ENCODE peak calls at places on chromosomes 7 and 10, in six cellular contexts. J is HCT116, D is HepG2, H is SK-N-SH, V is GM12878, I is H1. S is an unnamed sample.

GRCh38 chr10:124647421-124648130 is 96.6 kb downstream of the FAM53B start:
- DNase-seq in I (no peak), V (peak), D (peak), H (peak), J (peak), S (peak)

GRCh38 chr7:45211066-45211465 is 53.5 kb downstream of the RAMP3 start:
- DNase-seq in V (no peak), H (no peak), J (no peak), D (no peak), I (no peak), S (no peak)

GRCh38 chr7:138726288-138726687 is 25.1 kb upstream of the SVOPL start:
- DNase-seq in H (peak), D (no peak), V (no peak), J (no peak), I (no peak), S (peak)

GRCh38 chr10:63697956-63698814 is 177.0 kb downstream of the REEP3 start:
- DNase-seq in H (no peak), J (no peak), D (no peak), I (no peak), V (no peak), S (no peak)

GRCh38 chr7:137006293-137006692 is 137.8 kb downstream of the CHRM2 start:
- DNase-seq in I (no peak), V (no peak), H (no peak), D (no peak), J (no peak), S (no peak)

GRCh38 chr10:90051474-90051873 is 350.1 kb downstream of the KIF20B start:
- DNase-seq in H (no peak), I (no peak), D (no peak), V (peak), J (no peak), S (no peak)

GRCh38 chr7:77315102-77315501 is 101.0 kb downstream of the GSAP start:
- DNase-seq in J (no peak), V (no peak), D (no peak), I (no peak), H (no peak), S (no peak)

GRCh38 chr10:119449760-119450461 is 92.6 kb downstream of the RGS10 start:
- DNase-seq in J (no peak), H (no peak), V (no peak), I (no peak), D (no peak), S (no peak)

GRCh38 chr7:158782638-158783490 is 46.4 kb downstream of the ESYT2 start:
- DNase-seq in V (no peak), J (no peak), D (peak), H (no peak), I (peak), S (no peak)

GRCh38 chr7:30005511-30005910 is 15.9 kb upstream of the SCRN1 start:
- DNase-seq in D (no peak), V (no peak), H (no peak), I (no peak), J (no peak), S (no peak)

GRCh38 chr10:71083457-71083975 is 128.9 kb upstream of the UNC5B start:
- DNase-seq in V (no peak), J (no peak), I (peak), H (peak), D (no peak), S (no peak)

GRCh38 chr10:49568235-49568634 is 29.3 kb upstream of the ERCC6 start:
- DNase-seq in H (no peak), J (no peak), I (no peak), V (peak), D (no peak), S (no peak)

GRCh38 chr7:47047384-47047783 is 534.5 kb downstream of the TNS3 start:
- DNase-seq in I (no peak), D (no peak), V (no peak), J (no peak), H (no peak), S (no peak)

GRCh38 chr10:16417341-16417740 is 19.5 kb upstream of the PTER start:
- DNase-seq in J (no peak), D (no peak), V (no peak), I (no peak), H (no peak), S (no peak)

GRCh38 chr7:30681262-30682130 is 760 bp downstream of the CRHR2 start:
- DNase-seq in D (no peak), V (no peak), H (peak), I (peak), J (no peak), S (no peak)

GRCh38 chr7:28588606-28589005 is 176.3 kb downstream of the CREB5 start:
- DNase-seq in J (no peak), H (no peak), V (no peak), I (no peak), D (no peak), S (no peak)

GRCh38 chr10:60230892-60231291 is 158.8 kb downstream of the ANK3 start:
- DNase-seq in H (no peak), V (no peak), I (no peak), D (no peak), J (no peak), S (no peak)

GRCh38 chr7:115526272-115526671 is 504.3 kb downstream of the TFEC start:
- DNase-seq in V (no peak), D (no peak), H (no peak), J (no peak), I (no peak), S (no peak)

GRCh38 chr10:17010363-17011145 is 119.1 kb downstream of the CUBN start:
- DNase-seq in H (no peak), I (no peak), V (no peak), D (no peak), J (no peak), S (no peak)

GRCh38 chr10:11728353-11728752 is 13.8 kb upstream of the ECHDC3 start:
- DNase-seq in I (no peak), V (no peak), H (no peak), J (no peak), D (no peak), S (no peak)

GRCh38 chr7:38070718-38071117 is 107.3 kb upstream of the STARD3NL start:
- DNase-seq in J (peak), D (no peak), I (no peak), V (no peak), H (peak), S (peak)

GRCh38 chr10:47245731-47246350 is 54.2 kb upstream of the GDF10 start:
- DNase-seq in J (no peak), D (no peak), H (no peak), V (no peak), I (no peak), S (no peak)

GRCh38 chr10:34029455-34029854 is 695.0 kb upstream of the NRP1 start:
- DNase-seq in J (no peak), H (no peak), D (no peak), V (no peak), I (no peak), S (no peak)

GRCh38 chr10:34028936-34029335 is 694.5 kb upstream of the NRP1 start:
- DNase-seq in V (no peak), I (no peak), D (no peak), J (no peak), H (no peak), S (no peak)

GRCh38 chr10:34031410-34031809 is 696.9 kb upstream of the NRP1 start:
- DNase-seq in J (no peak), D (no peak), H (no peak), V (no peak), I (no peak), S (no peak)

GRCh38 chr10:34033067-34033466 is 698.6 kb upstream of the NRP1 start:
- DNase-seq in D (no peak), I (no peak), V (no peak), H (no peak), J (no peak), S (no peak)

DNA sequence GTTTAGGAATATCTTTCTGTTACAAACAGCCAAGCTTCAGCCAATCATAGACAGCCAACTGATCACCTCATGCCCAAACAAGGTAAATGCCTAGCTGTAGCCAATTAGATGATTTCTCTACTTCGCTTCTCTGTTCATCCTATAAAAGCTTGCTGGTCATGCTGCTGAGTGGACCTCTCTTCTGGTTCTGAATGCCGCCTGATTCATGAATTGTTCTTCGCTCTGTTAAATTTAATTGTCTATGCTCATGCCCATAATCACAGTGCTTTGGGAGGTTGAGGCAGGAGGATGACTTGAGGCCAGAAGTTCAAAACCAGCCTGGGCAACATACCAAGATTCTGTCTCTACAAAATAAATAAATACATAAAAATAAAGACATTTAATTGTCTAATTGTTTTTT is 698.1 kb upstream of the NRP1 start:
- DNase-seq in H (no peak), I (no peak), D (no peak), V (no peak), J (no peak), S (no peak)
- TF ChIP-seq SIN3A in H (no peak), I (no peak), D (no peak), V (no peak), J (no peak), S (no peak)

DNA sequence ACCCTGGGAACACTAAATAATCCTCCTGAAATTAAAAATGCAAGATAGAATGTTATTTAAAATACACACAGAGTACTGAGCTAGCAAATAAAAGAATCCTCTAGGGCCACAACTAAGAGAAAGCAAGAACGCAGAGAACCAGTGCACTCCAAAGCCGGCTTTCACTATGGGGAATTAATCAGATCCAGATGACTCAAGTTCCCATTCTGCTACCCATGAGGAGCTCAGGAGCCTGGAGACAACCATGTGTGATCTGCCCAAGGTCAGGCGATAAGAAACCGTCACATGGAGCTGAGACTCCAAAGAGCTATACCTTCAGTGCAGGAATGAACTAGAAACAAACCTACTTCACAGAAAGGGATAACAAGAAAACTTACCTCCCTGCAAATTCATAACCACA is 19.5 kb upstream of the CYREN start:
- DNase-seq in H (peak), I (no peak), V (no peak), D (no peak), J (no peak), S (no peak)
- TF ChIP-seq YY1 in H (no peak), I (no peak), V (no peak), D (no peak), J (no peak), S (no peak)

GRCh38 chr7:151437163-151437553 is 2.8 kb downstream of the CRYGN start:
- DNase-seq in D (no peak), V (no peak), J (no peak), I (no peak), H (peak), S (no peak)
- TF ChIP-seq SIN3A in D (no peak), V (no peak), J (no peak), I (no peak), H (no peak), S (no peak)

DNA sequence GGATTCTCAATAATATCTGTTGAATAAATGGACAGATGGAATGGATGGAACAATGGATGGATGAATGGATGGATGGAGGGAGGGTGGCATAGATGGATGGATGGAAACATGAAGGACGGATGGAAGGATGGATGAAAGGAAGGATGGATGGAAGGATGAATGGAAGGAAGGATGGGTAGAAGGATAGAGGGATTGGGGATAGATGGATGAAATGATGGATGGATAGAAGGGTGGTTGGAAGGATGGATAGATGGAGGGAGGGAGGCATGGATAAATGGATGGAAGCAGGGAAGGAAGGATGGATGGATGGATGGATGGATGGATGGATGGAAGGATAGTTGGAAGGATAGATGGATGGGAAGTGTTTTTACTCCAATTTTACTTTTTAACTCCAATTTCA is 35.4 kb downstream of the AKR1B15 start:
- DNase-seq in V (no peak), H (no peak), D (no peak), I (no peak), J (no peak), S (no peak)
- TF ChIP-seq YY1 in V (no peak), H (no peak), D (no peak), I (no peak), J (no peak), S (no peak)

GRCh38 chr7:98286093-98286525 is 4.6 kb downstream of the BRI3 start:
- DNase-seq in V (no peak), H (peak), D (peak), I (no peak), J (peak), S (no peak)

GRCh38 chr7:98283127-98283886 is 1.8 kb downstream of the BRI3 start:
- DNase-seq in H (peak), I (no peak), V (no peak), J (no peak), D (no peak), S (no peak)

GRCh38 chr7:98283887-98284222 is 2.4 kb downstream of the BRI3 start:
- DNase-seq in I (no peak), V (no peak), H (no peak), D (no peak), J (no peak), S (no peak)

GRCh38 chr7:98285132-98286092 is 3.9 kb downstream of the BRI3 start:
- DNase-seq in I (no peak), J (no peak), D (no peak), V (no peak), H (peak), S (no peak)

DNA sequence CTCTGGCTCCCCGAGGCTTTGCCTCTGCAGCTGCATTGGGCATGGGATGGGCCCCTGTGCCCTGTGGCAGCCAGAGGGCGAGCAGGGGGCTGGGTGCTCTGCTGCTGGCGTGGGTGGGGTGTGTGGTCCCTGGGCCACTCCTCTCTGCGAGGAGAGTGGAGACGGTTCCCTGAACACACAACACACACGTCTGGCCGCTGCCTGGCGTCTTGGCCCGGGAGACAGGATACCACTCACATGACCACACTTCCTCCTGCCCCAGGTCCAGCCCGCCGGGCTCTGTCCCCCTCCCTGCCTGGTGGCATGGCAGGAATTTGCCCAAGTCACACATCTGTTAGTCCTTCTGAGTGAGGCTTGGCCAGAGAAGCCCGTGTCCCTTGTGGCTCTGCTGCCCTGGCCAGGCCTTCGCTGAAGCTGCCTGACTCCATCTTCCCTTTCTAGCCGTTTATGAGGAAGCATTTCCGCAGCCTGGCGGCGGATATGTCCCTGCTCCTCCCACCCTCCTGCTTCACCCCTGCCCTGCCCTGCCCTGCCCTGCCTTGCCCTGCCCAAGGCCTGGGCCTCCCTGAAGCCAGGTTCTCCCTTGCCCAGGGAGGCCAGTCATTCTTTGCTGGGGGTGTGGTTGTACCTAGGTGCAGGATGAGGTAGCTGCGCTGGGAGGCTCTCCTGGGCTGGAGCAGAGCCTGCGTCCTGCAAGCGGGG is 3.0 kb downstream of the BRI3 start:
- DNase-seq in D (peak), I (no peak), H (peak), J (no peak), V (no peak), S (no peak)
- TF ChIP-seq SIN3A in D (no peak), I (no peak), H (peak), J (no peak), V (no peak), S (no peak)

GRCh38 chr7:55019691-55020480 is 1.1 kb downstream of the EGFR start:
- DNase-seq in V (no peak), D (no peak), J (no peak), I (peak), H (peak), S (no peak)
- TF ChIP-seq YY1 in V (no peak), D (no peak), J (no peak), I (no peak), H (no peak), S (no peak)

DNA sequence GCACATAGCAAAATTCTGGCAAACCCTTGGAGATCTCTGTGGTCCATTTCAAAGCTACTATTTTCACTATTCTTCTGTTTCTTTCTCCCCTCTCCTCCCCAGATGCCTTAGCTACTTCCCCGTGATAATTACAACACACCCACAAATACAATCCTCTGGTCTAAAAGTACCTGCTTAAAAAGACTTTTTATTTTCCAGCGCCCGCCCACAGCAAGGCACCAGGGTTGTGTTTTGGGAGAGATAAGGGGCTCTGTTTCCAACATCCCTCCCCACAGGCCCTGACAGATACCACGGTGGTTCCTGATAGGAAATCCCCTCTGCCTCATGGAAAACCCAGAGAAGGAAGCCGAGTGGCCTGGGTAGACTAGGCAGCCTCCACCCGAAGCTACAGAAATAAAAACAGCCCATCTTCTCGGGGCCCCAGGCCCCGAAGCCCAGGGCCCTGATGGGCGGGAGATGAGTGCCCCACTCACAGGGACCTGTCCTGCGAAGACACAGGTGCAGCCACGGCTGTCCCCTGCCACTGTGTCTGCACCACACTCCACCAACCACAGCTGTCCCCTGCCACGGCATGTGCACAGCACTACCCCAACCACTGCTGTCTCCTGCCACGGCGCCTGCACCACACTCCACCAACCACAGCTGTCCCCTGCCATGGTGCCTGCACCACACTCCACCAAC is 19.7 kb downstream of the CALML5 start:
- DNase-seq in J (no peak), H (no peak), V (no peak), D (no peak), I (no peak), S (peak)
- TF ChIP-seq SIN3A in J (no peak), H (no peak), V (no peak), D (no peak), I (no peak), S (peak)

DNA sequence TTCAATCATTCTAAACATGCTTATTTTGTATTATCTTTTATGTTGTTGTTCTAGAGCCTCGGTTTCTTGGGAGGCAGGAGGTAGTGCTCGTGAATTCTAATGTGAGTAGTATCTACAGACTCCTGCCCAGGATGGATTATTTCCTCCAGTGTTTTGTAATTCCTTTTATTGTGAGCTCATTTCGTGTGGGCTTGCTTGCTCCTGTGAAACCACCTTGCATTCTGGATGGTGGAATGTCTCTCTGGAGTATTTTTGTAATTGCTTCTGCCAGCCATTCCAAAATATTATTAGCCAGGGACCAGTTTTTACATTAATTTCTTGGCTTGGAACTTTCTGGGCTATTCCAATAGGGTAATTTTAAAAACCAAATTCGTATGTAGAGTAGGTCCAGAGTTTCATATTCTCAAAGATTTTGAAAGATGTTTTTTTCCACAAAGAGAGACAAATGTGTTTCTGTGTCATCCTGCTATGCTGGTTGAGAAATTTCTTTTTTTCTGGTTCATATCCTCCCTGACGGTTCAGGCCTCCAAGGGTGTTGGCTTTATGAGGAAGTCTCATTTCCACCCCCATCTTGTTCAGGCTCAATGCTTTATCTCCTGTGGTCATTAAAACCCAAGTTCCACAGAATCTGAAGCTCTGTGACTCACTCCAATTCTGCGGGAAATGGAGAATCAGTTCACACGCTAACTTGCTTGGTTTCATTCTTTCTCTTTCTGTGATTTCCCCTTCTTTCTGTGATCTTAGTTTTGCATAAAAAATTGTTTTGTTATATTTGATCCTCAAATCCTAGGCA is 41.7 kb upstream of the CALD1 start:
- DNase-seq in I (no peak), H (no peak), J (no peak), V (peak), D (no peak), S (no peak)
- TF ChIP-seq YY1 in I (no peak), H (no peak), J (no peak), V (no peak), D (no peak), S (no peak)